ENCODE peak calls at places on chromosomes 13 and 19, in seven cellular contexts. One of them, this sample, is unnamed.

GRCh38 chr19:36258028-36258875 is 43.3 kb downstream of the ZNF146 start:
- DNase-seq in GM23338: no peak
- DNase-seq in WERI-Rb-1: no peak
- DNase-seq in cardiac fibroblast: no peak
- DNase-seq in CD8-positive, alpha-beta T cell: no peak
- DNase-seq in endothelial cell of umbilical vein: no peak
- DNase-seq in tibial nerve: no peak
- DNase-seq in this sample: no peak

GRCh38 chr19:58328999-58329398 is 2.2 kb downstream of the ZSCAN22 start:
- DNase-seq in CD8-positive, alpha-beta T cell: no peak
- DNase-seq in GM23338: peak
- DNase-seq in tibial nerve: no peak
- DNase-seq in endothelial cell of umbilical vein: no peak
- DNase-seq in WERI-Rb-1: peak
- DNase-seq in cardiac fibroblast: no peak
- DNase-seq in this sample: no peak

GRCh38 chr19:50563597-50563996 is 4.6 kb downstream of the LRRC4B start:
- DNase-seq in endothelial cell of umbilical vein: no peak
- DNase-seq in CD8-positive, alpha-beta T cell: no peak
- DNase-seq in cardiac fibroblast: no peak
- DNase-seq in GM23338: no peak
- DNase-seq in WERI-Rb-1: no peak
- DNase-seq in tibial nerve: no peak
- DNase-seq in this sample: no peak

GRCh38 chr19:435056-435706 is 25.7 kb downstream of the SHC2 start:
- DNase-seq in tibial nerve: no peak
- DNase-seq in endothelial cell of umbilical vein: no peak
- DNase-seq in WERI-Rb-1: no peak
- DNase-seq in GM23338: no peak
- DNase-seq in cardiac fibroblast: no peak
- DNase-seq in CD8-positive, alpha-beta T cell: no peak
- DNase-seq in this sample: no peak

GRCh38 chr13:113998781-113999617 is 25.1 kb upstream of the C13orf46 start:
- DNase-seq in tibial nerve: no peak
- DNase-seq in cardiac fibroblast: no peak
- DNase-seq in CD8-positive, alpha-beta T cell: no peak
- DNase-seq in WERI-Rb-1: no peak
- DNase-seq in endothelial cell of umbilical vein: no peak
- DNase-seq in GM23338: no peak
- DNase-seq in this sample: no peak

GRCh38 chr13:113898391-113898790 is 34.5 kb upstream of the GAS6 start:
- DNase-seq in endothelial cell of umbilical vein: no peak
- DNase-seq in cardiac fibroblast: no peak
- DNase-seq in CD8-positive, alpha-beta T cell: no peak
- DNase-seq in GM23338: no peak
- DNase-seq in tibial nerve: no peak
- DNase-seq in WERI-Rb-1: no peak
- DNase-seq in this sample: no peak

GRCh38 chr13:26024558-26024957 is 27.3 kb downstream of the SHISA2 start:
- DNase-seq in WERI-Rb-1: no peak
- DNase-seq in cardiac fibroblast: peak
- DNase-seq in tibial nerve: no peak
- DNase-seq in endothelial cell of umbilical vein: peak
- DNase-seq in CD8-positive, alpha-beta T cell: no peak
- DNase-seq in GM23338: no peak
- DNase-seq in this sample: no peak

GRCh38 chr13:78265098-78265497 is 338.3 kb downstream of the POU4F1 start:
- DNase-seq in cardiac fibroblast: no peak
- DNase-seq in CD8-positive, alpha-beta T cell: no peak
- DNase-seq in GM23338: no peak
- DNase-seq in WERI-Rb-1: no peak
- DNase-seq in endothelial cell of umbilical vein: no peak
- DNase-seq in tibial nerve: no peak
- DNase-seq in this sample: no peak

GRCh38 chr13:44347905-44348304 is 25.7 kb upstream of the SERP2 start:
- DNase-seq in tibial nerve: no peak
- DNase-seq in CD8-positive, alpha-beta T cell: no peak
- DNase-seq in WERI-Rb-1: no peak
- DNase-seq in GM23338: no peak
- DNase-seq in cardiac fibroblast: peak
- DNase-seq in endothelial cell of umbilical vein: no peak
- DNase-seq in this sample: peak

GRCh38 chr13:46717275-46717674 is 79.7 kb downstream of the ESD start:
- DNase-seq in GM23338: no peak
- DNase-seq in WERI-Rb-1: no peak
- DNase-seq in tibial nerve: no peak
- DNase-seq in cardiac fibroblast: no peak
- DNase-seq in endothelial cell of umbilical vein: no peak
- DNase-seq in CD8-positive, alpha-beta T cell: no peak
- DNase-seq in this sample: no peak

GRCh38 chr19:49956113-49956491 is 4.9 kb downstream of the SIGLEC11 start:
- DNase-seq in cardiac fibroblast: no peak
- DNase-seq in WERI-Rb-1: no peak
- DNase-seq in tibial nerve: no peak
- DNase-seq in endothelial cell of umbilical vein: no peak
- DNase-seq in GM23338: no peak
- DNase-seq in CD8-positive, alpha-beta T cell: no peak
- DNase-seq in this sample: no peak

GRCh38 chr13:112719556-112719955 is 29.7 kb downstream of the ATP11A start:
- DNase-seq in cardiac fibroblast: no peak
- DNase-seq in WERI-Rb-1: no peak
- DNase-seq in GM23338: no peak
- DNase-seq in CD8-positive, alpha-beta T cell: no peak
- DNase-seq in tibial nerve: no peak
- DNase-seq in endothelial cell of umbilical vein: no peak
- DNase-seq in this sample: no peak

GRCh38 chr19:30856376-30856775 is 484.2 kb downstream of the ZNF536 start:
- DNase-seq in CD8-positive, alpha-beta T cell: no peak
- DNase-seq in cardiac fibroblast: no peak
- DNase-seq in tibial nerve: no peak
- DNase-seq in endothelial cell of umbilical vein: no peak
- DNase-seq in WERI-Rb-1: no peak
- DNase-seq in GM23338: no peak
- DNase-seq in this sample: no peak

GRCh38 chr13:51998723-51999471 is 12.4 kb downstream of the ATP7B start:
- DNase-seq in tibial nerve: no peak
- DNase-seq in cardiac fibroblast: no peak
- DNase-seq in WERI-Rb-1: peak
- DNase-seq in GM23338: peak
- DNase-seq in endothelial cell of umbilical vein: no peak
- DNase-seq in CD8-positive, alpha-beta T cell: no peak
- DNase-seq in this sample: no peak

GRCh38 chr19:4310247-4311121 is 6.1 kb downstream of the FSD1 start:
- DNase-seq in GM23338: peak
- DNase-seq in CD8-positive, alpha-beta T cell: no peak
- DNase-seq in WERI-Rb-1: peak
- DNase-seq in tibial nerve: no peak
- DNase-seq in endothelial cell of umbilical vein: no peak
- DNase-seq in cardiac fibroblast: no peak
- DNase-seq in this sample: no peak

GRCh38 chr13:109275848-109276247 is 510.5 kb downstream of the IRS2 start:
- DNase-seq in endothelial cell of umbilical vein: no peak
- DNase-seq in tibial nerve: no peak
- DNase-seq in WERI-Rb-1: peak
- DNase-seq in CD8-positive, alpha-beta T cell: no peak
- DNase-seq in GM23338: peak
- DNase-seq in cardiac fibroblast: no peak
- DNase-seq in this sample: peak
- TF ChIP-seq CTCF in endothelial cell of umbilical vein: no peak
- TF ChIP-seq CTCF in tibial nerve: no peak
- TF ChIP-seq CTCF in WERI-Rb-1: peak
- TF ChIP-seq CTCF in CD8-positive, alpha-beta T cell: no peak
- TF ChIP-seq CTCF in GM23338: peak
- TF ChIP-seq CTCF in cardiac fibroblast: peak
- TF ChIP-seq CTCF in this sample: peak

GRCh38 chr19:38233740-38234251 is 9.8 kb upstream of the DPF1 start:
- DNase-seq in WERI-Rb-1: peak
- DNase-seq in tibial nerve: peak
- DNase-seq in endothelial cell of umbilical vein: peak
- DNase-seq in cardiac fibroblast: peak
- DNase-seq in GM23338: peak
- DNase-seq in CD8-positive, alpha-beta T cell: peak
- DNase-seq in this sample: peak

GRCh38 chr19:38228491-38229439 is 4.7 kb upstream of the DPF1 start:
- DNase-seq in CD8-positive, alpha-beta T cell: no peak
- DNase-seq in WERI-Rb-1: peak
- DNase-seq in GM23338: peak
- DNase-seq in endothelial cell of umbilical vein: no peak
- DNase-seq in cardiac fibroblast: no peak
- DNase-seq in tibial nerve: no peak
- DNase-seq in this sample: no peak

GRCh38 chr19:38234615-38235014 is 10.6 kb upstream of the DPF1 start:
- DNase-seq in WERI-Rb-1: no peak
- DNase-seq in CD8-positive, alpha-beta T cell: no peak
- DNase-seq in tibial nerve: no peak
- DNase-seq in endothelial cell of umbilical vein: no peak
- DNase-seq in GM23338: no peak
- DNase-seq in cardiac fibroblast: no peak
- DNase-seq in this sample: no peak

GRCh38 chr19:38229585-38230073 is 5.6 kb upstream of the DPF1 start:
- DNase-seq in endothelial cell of umbilical vein: peak
- DNase-seq in tibial nerve: no peak
- DNase-seq in GM23338: peak
- DNase-seq in CD8-positive, alpha-beta T cell: peak
- DNase-seq in cardiac fibroblast: peak
- DNase-seq in WERI-Rb-1: peak
- DNase-seq in this sample: peak

GRCh38 chr19:38231918-38232317 is 7.9 kb upstream of the DPF1 start:
- DNase-seq in GM23338: no peak
- DNase-seq in cardiac fibroblast: no peak
- DNase-seq in endothelial cell of umbilical vein: no peak
- DNase-seq in tibial nerve: no peak
- DNase-seq in WERI-Rb-1: no peak
- DNase-seq in CD8-positive, alpha-beta T cell: no peak
- DNase-seq in this sample: no peak
- H3K4me3 ChIP-seq in GM23338: no peak
- H3K4me3 ChIP-seq in cardiac fibroblast: no peak
- H3K4me3 ChIP-seq in endothelial cell of umbilical vein: no peak
- H3K4me3 ChIP-seq in tibial nerve: no peak
- H3K4me3 ChIP-seq in WERI-Rb-1: no peak
- H3K4me3 ChIP-seq in CD8-positive, alpha-beta T cell: no peak
- H3K4me3 ChIP-seq in this sample: no peak

DNA sequence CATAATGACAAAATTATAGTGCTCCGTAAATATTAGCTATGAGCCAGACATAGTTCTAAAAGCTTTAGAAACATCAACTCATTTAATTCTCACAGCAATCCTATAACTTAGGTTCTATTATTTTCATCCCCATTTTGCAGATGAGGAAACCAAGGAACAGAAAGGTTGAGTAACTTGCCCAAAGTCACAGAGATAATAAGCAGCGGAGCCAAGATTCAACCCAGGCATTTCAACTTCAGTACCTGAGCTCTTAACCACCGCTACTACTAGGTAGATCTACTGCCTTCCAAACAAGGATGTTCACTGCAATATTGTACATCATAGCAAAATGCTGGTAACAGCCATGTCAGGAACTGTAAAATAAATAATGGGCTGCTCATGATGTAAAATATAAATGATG is 39.9 kb downstream of the ELF1 start:
- DNase-seq in tibial nerve: no peak
- DNase-seq in WERI-Rb-1: no peak
- DNase-seq in CD8-positive, alpha-beta T cell: no peak
- DNase-seq in cardiac fibroblast: no peak
- DNase-seq in GM23338: no peak
- DNase-seq in endothelial cell of umbilical vein: peak
- DNase-seq in this sample: no peak
- TF ChIP-seq CTCF in tibial nerve: no peak
- TF ChIP-seq CTCF in WERI-Rb-1: no peak
- TF ChIP-seq CTCF in CD8-positive, alpha-beta T cell: no peak
- TF ChIP-seq CTCF in cardiac fibroblast: no peak
- TF ChIP-seq CTCF in GM23338: no peak
- TF ChIP-seq CTCF in endothelial cell of umbilical vein: no peak
- TF ChIP-seq CTCF in this sample: no peak

GRCh38 chr19:39389621-39390414 is 1.1 kb downstream of the PAF1 start:
- DNase-seq in WERI-Rb-1: no peak
- DNase-seq in CD8-positive, alpha-beta T cell: no peak
- DNase-seq in GM23338: peak
- DNase-seq in tibial nerve: no peak
- DNase-seq in endothelial cell of umbilical vein: no peak
- DNase-seq in cardiac fibroblast: no peak
- DNase-seq in this sample: no peak
- H3K4me3 ChIP-seq in WERI-Rb-1: peak
- H3K4me3 ChIP-seq in CD8-positive, alpha-beta T cell: peak
- H3K4me3 ChIP-seq in GM23338: peak
- H3K4me3 ChIP-seq in tibial nerve: peak
- H3K4me3 ChIP-seq in endothelial cell of umbilical vein: peak
- H3K4me3 ChIP-seq in cardiac fibroblast: peak
- H3K4me3 ChIP-seq in this sample: peak

GRCh38 chr13:110289661-110290060 is 17.3 kb downstream of the COL4A1 start:
- DNase-seq in endothelial cell of umbilical vein: no peak
- DNase-seq in tibial nerve: no peak
- DNase-seq in CD8-positive, alpha-beta T cell: no peak
- DNase-seq in GM23338: no peak
- DNase-seq in cardiac fibroblast: no peak
- DNase-seq in WERI-Rb-1: no peak
- DNase-seq in this sample: no peak
- TF ChIP-seq CTCF in endothelial cell of umbilical vein: no peak
- TF ChIP-seq CTCF in tibial nerve: no peak
- TF ChIP-seq CTCF in CD8-positive, alpha-beta T cell: no peak
- TF ChIP-seq CTCF in GM23338: no peak
- TF ChIP-seq CTCF in cardiac fibroblast: no peak
- TF ChIP-seq CTCF in WERI-Rb-1: no peak
- TF ChIP-seq CTCF in this sample: no peak

DNA sequence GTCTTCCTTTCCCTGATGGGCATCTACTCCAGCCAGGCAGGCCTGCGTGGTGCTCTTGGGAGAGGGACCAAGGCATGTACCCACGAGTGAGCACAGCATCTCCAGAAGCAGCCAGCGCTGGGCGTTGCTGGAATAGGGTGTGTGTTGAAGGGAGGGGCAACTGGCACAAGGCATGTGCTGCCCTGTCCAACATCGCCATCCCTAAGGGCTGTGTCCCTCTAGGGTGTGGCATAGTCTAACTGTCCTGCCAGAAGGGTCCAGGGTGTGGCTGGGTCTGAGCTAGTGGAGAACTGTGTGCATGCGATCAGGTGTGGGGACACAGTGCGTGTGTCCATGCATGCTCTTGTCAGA is 2.8 kb downstream of the NOTCH3 start:
- DNase-seq in endothelial cell of umbilical vein: no peak
- DNase-seq in CD8-positive, alpha-beta T cell: no peak
- DNase-seq in tibial nerve: no peak
- DNase-seq in GM23338: no peak
- DNase-seq in cardiac fibroblast: no peak
- DNase-seq in WERI-Rb-1: no peak
- DNase-seq in this sample: no peak
- H3K4me3 ChIP-seq in endothelial cell of umbilical vein: no peak
- H3K4me3 ChIP-seq in CD8-positive, alpha-beta T cell: no peak
- H3K4me3 ChIP-seq in tibial nerve: no peak
- H3K4me3 ChIP-seq in GM23338: no peak
- H3K4me3 ChIP-seq in cardiac fibroblast: no peak
- H3K4me3 ChIP-seq in WERI-Rb-1: no peak
- H3K4me3 ChIP-seq in this sample: no peak

DNA sequence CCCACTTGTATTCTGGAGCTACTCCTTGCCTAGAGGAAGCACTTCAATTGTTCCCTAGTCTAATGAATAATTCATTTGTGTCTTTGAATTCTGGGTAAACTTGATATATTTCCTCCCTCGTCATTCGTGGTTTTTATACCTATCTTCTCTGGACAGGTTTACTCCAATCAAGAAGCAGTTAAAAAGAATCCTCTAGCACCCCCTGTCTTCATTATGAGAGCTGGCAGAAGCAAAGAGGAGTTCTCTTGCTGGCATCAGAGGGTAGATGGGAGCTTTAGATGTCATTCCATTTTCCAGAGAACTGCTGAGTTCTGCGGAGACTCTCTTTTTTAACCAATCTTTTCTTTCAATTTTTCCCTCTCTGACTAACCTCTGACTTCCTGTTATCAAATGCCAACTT is 627.7 kb downstream of the FGF9 start:
- DNase-seq in GM23338: peak
- DNase-seq in endothelial cell of umbilical vein: no peak
- DNase-seq in WERI-Rb-1: no peak
- DNase-seq in cardiac fibroblast: no peak
- DNase-seq in tibial nerve: no peak
- DNase-seq in CD8-positive, alpha-beta T cell: no peak
- DNase-seq in this sample: no peak
- TF ChIP-seq CTCF in GM23338: peak
- TF ChIP-seq CTCF in endothelial cell of umbilical vein: no peak
- TF ChIP-seq CTCF in WERI-Rb-1: no peak
- TF ChIP-seq CTCF in cardiac fibroblast: no peak
- TF ChIP-seq CTCF in tibial nerve: no peak
- TF ChIP-seq CTCF in CD8-positive, alpha-beta T cell: no peak
- TF ChIP-seq CTCF in this sample: no peak

This sample was measured in fibroblast of villous mesenchyme.